ENCODE peak calls at places on chromosome 10, in four cellular contexts. One of them, this sample, is unnamed.

GRCh38 chr10:3636356-3637181 is 148.4 kb downstream of the KLF6 start:
- DNase-seq in natural killer cell: no peak
- DNase-seq in effector CD4-positive, alpha-beta T cell: no peak
- DNase-seq in endothelial cell: no peak
- DNase-seq in this sample: no peak

GRCh38 chr10:78905015-78905939 is 163.5 kb upstream of the ZMIZ1 start:
- DNase-seq in natural killer cell: no peak
- DNase-seq in effector CD4-positive, alpha-beta T cell: no peak
- DNase-seq in endothelial cell: no peak
- DNase-seq in this sample: no peak

GRCh38 chr10:49776851-49777250 is 14.7 kb upstream of the OGDHL start:
- DNase-seq in natural killer cell: no peak
- DNase-seq in effector CD4-positive, alpha-beta T cell: no peak
- DNase-seq in endothelial cell: no peak
- DNase-seq in this sample: no peak

GRCh38 chr10:6581750-6582697 is 1.9 kb upstream of the PRKCQ start:
- DNase-seq in natural killer cell: no peak
- DNase-seq in effector CD4-positive, alpha-beta T cell: no peak
- DNase-seq in endothelial cell: no peak
- DNase-seq in this sample: no peak

GRCh38 chr10:13913890-13914289 is 327.1 kb downstream of the PRPF18 start:
- DNase-seq in natural killer cell: no peak
- DNase-seq in effector CD4-positive, alpha-beta T cell: no peak
- DNase-seq in endothelial cell: no peak
- DNase-seq in this sample: no peak

GRCh38 chr10:97520520-97520919 is 21.8 kb downstream of the UBTD1 start:
- DNase-seq in natural killer cell: no peak
- DNase-seq in effector CD4-positive, alpha-beta T cell: no peak
- DNase-seq in endothelial cell: no peak
- DNase-seq in this sample: no peak

GRCh38 chr10:11183000-11183399 is 165.3 kb downstream of the CELF2 start:
- DNase-seq in natural killer cell: no peak
- DNase-seq in effector CD4-positive, alpha-beta T cell: no peak
- DNase-seq in endothelial cell: no peak
- DNase-seq in this sample: no peak

GRCh38 chr10:104734408-104734807 is 93.3 kb downstream of the SORCS3 start:
- DNase-seq in natural killer cell: no peak
- DNase-seq in effector CD4-positive, alpha-beta T cell: no peak
- DNase-seq in endothelial cell: no peak
- DNase-seq in this sample: no peak

GRCh38 chr10:18414061-18414460 is 237.3 kb downstream of the NSUN6 start:
- DNase-seq in natural killer cell: no peak
- DNase-seq in effector CD4-positive, alpha-beta T cell: no peak
- DNase-seq in endothelial cell: no peak
- DNase-seq in this sample: no peak

GRCh38 chr10:70307096-70307495 is 23.3 kb upstream of the NPFFR1 start:
- DNase-seq in natural killer cell: no peak
- DNase-seq in effector CD4-positive, alpha-beta T cell: no peak
- DNase-seq in endothelial cell: no peak
- DNase-seq in this sample: no peak

GRCh38 chr10:60809157-60809556 is 30.9 kb downstream of the CDK1 start:
- DNase-seq in natural killer cell: no peak
- DNase-seq in effector CD4-positive, alpha-beta T cell: no peak
- DNase-seq in endothelial cell: no peak
- DNase-seq in this sample: no peak

GRCh38 chr10:58457761-58458616 is 54.7 kb upstream of the BICC1 start:
- DNase-seq in natural killer cell: no peak
- DNase-seq in effector CD4-positive, alpha-beta T cell: no peak
- DNase-seq in endothelial cell: no peak
- DNase-seq in this sample: peak

GRCh38 chr10:29681700-29682444 is 47.1 kb upstream of the SVIL start:
- DNase-seq in natural killer cell: peak
- DNase-seq in effector CD4-positive, alpha-beta T cell: peak
- DNase-seq in endothelial cell: no peak
- DNase-seq in this sample: no peak